ENCODE peak calls at places on chromosomes 12 and 14, in nine cellular contexts. M is DND-41; W is dorsolateral prefrontal cortex; F is stomach; R is BE2C; V is CD8-positive, alpha-beta T cell; A is cardiac muscle cell; Z is testis; O is BJ. H is an unnamed sample.

GRCh38 chr12:132270969-132271754 is 58.2 kb downstream of the GALNT9 start:
- DNase-seq in M (no peak), W (no peak), F (no peak), R (no peak), V (no peak), A (no peak), Z (no peak), O (no peak), H (no peak)

GRCh38 chr12:16939871-16940306 is 333.9 kb upstream of the LMO3 start:
- DNase-seq in M (peak), W (no peak), F (peak), R (peak), V (no peak), A (peak), Z (peak), O (no peak), H (peak)

GRCh38 chr12:63779498-63780481 is at the start of gene RXYLT1:
- DNase-seq in M (peak), W (peak), F (peak), R (peak), V (peak), A (peak), Z (peak), O (peak), H (no peak)

GRCh38 chr12:171743-172705 is 41.9 kb downstream of the SLC6A12 start:
- DNase-seq in M (no peak), W (no peak), F (peak), R (peak), V (no peak), A (no peak), Z (peak), O (no peak), H (no peak)

GRCh38 chr14:64811676-64812075 is 68.0 kb downstream of the SPTB start:
- DNase-seq in M (no peak), W (no peak), F (no peak), R (no peak), V (no peak), A (no peak), Z (no peak), O (no peak), H (peak)

GRCh38 chr14:31678421-31679249 is 117.4 kb downstream of the NUBPL start:
- DNase-seq in M (no peak), W (no peak), F (no peak), R (no peak), V (no peak), A (no peak), Z (no peak), O (no peak), H (no peak)

GRCh38 chr14:95482967-95483842 is 33.2 kb downstream of the SYNE3 start:
- DNase-seq in M (no peak), W (no peak), F (peak), R (peak), V (no peak), A (no peak), Z (peak), O (peak), H (no peak)

GRCh38 chr14:53295985-53296582 is 143.0 kb upstream of the DDHD1 start:
- DNase-seq in M (no peak), W (no peak), F (no peak), R (no peak), V (no peak), A (peak), Z (no peak), O (no peak), H (no peak)

GRCh38 chr14:93780811-93781210 is 7.5 kb downstream of the PRIMA1 start:
- DNase-seq in M (no peak), W (no peak), F (no peak), R (peak), V (no peak), A (no peak), Z (no peak), O (no peak), H (no peak)

GRCh38 chr14:24032727-24033418 is 18.9 kb upstream of the CARMIL3 start:
- DNase-seq in M (no peak), W (no peak), F (peak), R (no peak), V (no peak), A (no peak), Z (peak), O (peak), H (no peak)

GRCh38 chr14:80930836-80931389 is 10.6 kb downstream of the CEP128 start:
- DNase-seq in M (peak), W (no peak), F (no peak), R (no peak), V (peak), A (no peak), Z (no peak), O (peak), H (no peak)

GRCh38 chr12:49293056-49293956 is 1.6 kb upstream of the PRPH start:
- DNase-seq in M (no peak), W (no peak), F (peak), R (peak), V (no peak), A (no peak), Z (peak), O (no peak), H (peak)

GRCh38 chr12:98592825-98593322 is 612 bp upstream of the SLC25A3 start:
- DNase-seq in M (peak), W (no peak), F (no peak), R (no peak), V (no peak), A (no peak), Z (no peak), O (no peak), H (no peak)

GRCh38 chr12:45131506-45131905 is 80.6 kb upstream of the DBX2 start:
- DNase-seq in M (no peak), W (no peak), F (no peak), R (no peak), V (no peak), A (no peak), Z (no peak), O (no peak), H (no peak)

GRCh38 chr14:78142994-78143393 is 27.2 kb upstream of the NRXN3 start:
- DNase-seq in M (no peak), W (no peak), F (no peak), R (no peak), V (no peak), A (no peak), Z (no peak), O (no peak), H (no peak)

GRCh38 chr12:1519642-1520041 is 74.7 kb downstream of the FBXL14 start:
- DNase-seq in M (no peak), W (no peak), F (no peak), R (no peak), V (no peak), A (peak), Z (no peak), O (no peak), H (no peak)

GRCh38 chr14:64654072-64654899 is 49.9 kb upstream of the PLEKHG3 start:
- DNase-seq in M (no peak), W (no peak), F (no peak), R (no peak), V (no peak), A (no peak), Z (no peak), O (peak), H (peak)

GRCh38 chr14:104556256-104557021 is 23.1 kb upstream of the C14orf180 start:
- DNase-seq in M (no peak), W (no peak), F (no peak), R (peak), V (no peak), A (no peak), Z (no peak), O (no peak), H (no peak)

GRCh38 chr14:69318901-69319475 is 59.0 kb downstream of the GALNT16 start:
- DNase-seq in M (no peak), W (no peak), F (no peak), R (no peak), V (no peak), A (no peak), Z (no peak), O (no peak), H (no peak)

GRCh38 chr12:116332705-116333380 is 55.4 kb upstream of the MED13L start:
- DNase-seq in M (no peak), W (no peak), F (no peak), R (no peak), V (no peak), A (no peak), Z (no peak), O (no peak), H (no peak)

GRCh38 chr12:90854136-90854689 is 100.8 kb downstream of the CCER1 start:
- DNase-seq in M (peak), W (no peak), F (no peak), R (peak), V (no peak), A (peak), Z (peak), O (no peak), H (no peak)

GRCh38 chr12:26319511-26319910 is 124.1 kb downstream of the SSPN start:
- DNase-seq in M (no peak), W (no peak), F (no peak), R (no peak), V (no peak), A (no peak), Z (peak), O (peak), H (peak)

GRCh38 chr12:48767047-48767446 is 21.8 kb downstream of the ADCY6 start:
- DNase-seq in M (no peak), W (no peak), F (no peak), R (no peak), V (no peak), A (no peak), Z (no peak), O (no peak), H (no peak)

GRCh38 chr12:5439333-5439732 is 7.4 kb downstream of the NTF3 start:
- DNase-seq in M (no peak), W (no peak), F (no peak), R (no peak), V (no peak), A (no peak), Z (no peak), O (no peak), H (peak)

GRCh38 chr12:64097346-64098105 is 124.6 kb downstream of the KICS2 start:
- DNase-seq in M (no peak), W (no peak), F (no peak), R (peak), V (no peak), A (no peak), Z (no peak), O (no peak), H (no peak)

GRCh38 chr14:69760810-69761209 is 6.1 kb upstream of the SRSF5 start:
- DNase-seq in M (no peak), W (no peak), F (no peak), R (no peak), V (no peak), A (no peak), Z (no peak), O (no peak), H (no peak)

GRCh38 chr12:130013771-130014484 is 110.1 kb upstream of the TMEM132D start:
- DNase-seq in M (no peak), W (peak), F (peak), R (peak), V (no peak), A (peak), Z (peak), O (no peak), H (no peak)

GRCh38 chr12:8913702-8914032 is 642 bp upstream of the PHC1 start:
- DNase-seq in M (no peak), W (no peak), F (no peak), R (no peak), V (no peak), A (peak), Z (no peak), O (no peak), H (no peak)

GRCh38 chr14:91854327-91854934 is 12.9 kb downstream of the TC2N start:
- DNase-seq in M (no peak), W (no peak), F (no peak), R (no peak), V (no peak), A (no peak), Z (no peak), O (no peak), H (no peak)

GRCh38 chr14:91860238-91860637 is 7.1 kb downstream of the TC2N start:
- DNase-seq in M (no peak), W (no peak), F (no peak), R (no peak), V (no peak), A (no peak), Z (no peak), O (no peak), H (no peak)

GRCh38 chr14:91861091-91861490 is 6.2 kb downstream of the TC2N start:
- DNase-seq in M (no peak), W (no peak), F (no peak), R (no peak), V (no peak), A (no peak), Z (no peak), O (no peak), H (no peak)

GRCh38 chr14:91862417-91862816 is 4.9 kb downstream of the TC2N start:
- DNase-seq in M (no peak), W (no peak), F (no peak), R (no peak), V (no peak), A (no peak), Z (no peak), O (no peak), H (no peak)

DNA sequence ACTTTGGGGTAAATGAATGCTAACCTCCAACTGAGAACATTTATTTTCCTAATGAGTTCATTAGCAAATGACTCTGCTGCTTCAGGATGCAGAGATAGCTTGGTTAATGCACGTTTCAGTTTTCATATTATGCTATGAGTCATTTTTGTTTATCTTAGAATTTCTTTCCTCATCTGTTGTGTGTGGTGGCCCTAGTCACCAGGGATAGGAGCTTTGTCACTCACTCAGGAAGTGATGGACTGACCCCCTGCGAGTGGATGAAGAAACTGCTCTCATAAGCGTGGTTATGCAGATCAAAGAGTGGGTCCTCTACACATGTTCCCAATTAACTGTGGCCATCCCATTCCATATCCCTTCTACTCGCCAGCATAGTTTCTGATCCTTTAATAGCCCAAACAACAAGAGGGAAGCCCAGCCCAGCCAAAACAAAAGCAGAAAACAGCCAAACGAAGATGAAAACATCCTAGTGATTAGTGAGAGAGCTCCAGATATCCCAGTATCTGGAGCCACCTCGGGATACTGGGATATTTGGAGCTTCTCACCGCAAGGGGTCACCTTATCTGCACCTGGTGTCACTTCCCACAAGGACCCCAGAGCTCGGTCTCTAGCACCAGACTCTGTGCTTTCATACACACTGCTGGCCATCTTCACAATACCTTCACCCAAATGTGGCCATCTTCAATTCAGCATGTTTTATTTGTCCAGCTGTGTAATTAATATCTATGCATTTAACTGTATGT is 8.6 kb downstream of the TC2N start:
- DNase-seq in M (no peak), W (no peak), F (no peak), R (no peak), V (no peak), A (no peak), Z (no peak), O (peak), H (no peak)
- H3K4me3 ChIP-seq in M (no peak), W (no peak), F (no peak), R (no peak), V (no peak), A (no peak), Z (no peak), O (no peak), H (no peak)

GRCh38 chr14:54712371-54712998 is 145.6 kb downstream of the SAMD4A start:
- DNase-seq in M (no peak), W (no peak), F (no peak), R (no peak), V (no peak), A (no peak), Z (peak), O (no peak), H (no peak)
- H3K4me3 ChIP-seq in M (no peak), W (no peak), F (no peak), R (no peak), V (no peak), A (no peak), Z (no peak), O (no peak), H (no peak)

GRCh38 chr14:75429562-75429961 is 1.7 kb downstream of the JDP2 start:
- DNase-seq in M (no peak), W (no peak), F (no peak), R (no peak), V (no peak), A (no peak), Z (no peak), O (no peak), H (no peak)
- H3K4me3 ChIP-seq in M (no peak), W (peak), F (peak), R (no peak), V (no peak), A (no peak), Z (no peak), O (peak), H (peak)

DNA sequence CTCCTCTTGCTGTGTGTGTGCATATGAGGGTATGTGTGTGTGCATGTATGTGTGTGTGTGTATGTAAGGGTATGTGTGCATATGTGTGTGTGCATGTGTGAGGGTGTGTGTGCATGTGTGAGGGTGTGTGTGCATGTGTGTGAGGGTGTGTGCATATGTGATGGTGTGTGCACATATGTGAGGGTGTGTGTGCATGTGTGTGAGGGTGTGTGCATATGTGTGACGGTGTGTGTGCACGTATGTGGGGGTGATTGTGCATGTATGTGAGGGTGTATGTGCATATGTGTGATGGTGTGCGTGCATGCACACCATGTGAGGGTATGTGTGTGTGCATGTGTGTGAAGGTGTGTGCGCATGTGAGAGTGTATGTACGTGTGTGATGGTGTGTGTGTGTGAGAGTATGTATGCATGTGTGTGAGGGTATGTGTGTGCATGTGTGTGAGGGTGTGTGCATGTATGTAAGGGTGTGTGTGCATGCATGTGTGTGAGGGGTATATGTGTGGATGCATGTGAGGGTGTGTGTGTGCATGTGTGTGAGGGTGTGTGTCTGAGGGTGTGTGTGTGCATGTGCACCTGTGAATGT is 15.4 kb downstream of the DAO start:
- DNase-seq in M (no peak), W (no peak), F (no peak), R (no peak), V (no peak), A (no peak), Z (no peak), O (no peak), H (no peak)
- H3K4me3 ChIP-seq in M (no peak), W (no peak), F (no peak), R (no peak), V (no peak), A (no peak), Z (no peak), O (no peak), H (no peak)

GRCh38 chr14:88746042-88746441 is 46.7 kb downstream of the EML5 start:
- DNase-seq in M (no peak), W (no peak), F (no peak), R (no peak), V (no peak), A (no peak), Z (no peak), O (no peak), H (peak)
- H3K4me3 ChIP-seq in M (no peak), W (no peak), F (no peak), R (no peak), V (no peak), A (no peak), Z (no peak), O (no peak), H (peak)

GRCh38 chr14:58073516-58073915 is 78.5 kb downstream of the ARMH4 start:
- DNase-seq in M (no peak), W (no peak), F (no peak), R (no peak), V (no peak), A (no peak), Z (no peak), O (no peak), H (no peak)

GRCh38 chr14:58071341-58071740 is 80.7 kb downstream of the ARMH4 start:
- DNase-seq in M (no peak), W (no peak), F (no peak), R (no peak), V (no peak), A (no peak), Z (no peak), O (no peak), H (no peak)

GRCh38 chr14:58077621-58078020 is 74.4 kb downstream of the ARMH4 start:
- DNase-seq in M (no peak), W (no peak), F (no peak), R (no peak), V (no peak), A (no peak), Z (no peak), O (peak), H (no peak)

GRCh38 chr14:58068306-58068705 is 83.7 kb downstream of the ARMH4 start:
- DNase-seq in M (no peak), W (no peak), F (no peak), R (no peak), V (no peak), A (no peak), Z (no peak), O (no peak), H (no peak)

GRCh38 chr14:58072288-58073071 is 79.5 kb downstream of the ARMH4 start:
- DNase-seq in M (peak), W (no peak), F (peak), R (peak), V (peak), A (peak), Z (peak), O (no peak), H (peak)
- H3K4me3 ChIP-seq in M (no peak), W (no peak), F (peak), R (no peak), V (no peak), A (no peak), Z (no peak), O (no peak), H (no peak)